ENCODE peak calls at places on chromosomes 11 and 22, in ten cellular contexts. G, D, S, P, F, J, V, K, B and N are unnamed samples.

GRCh38 chr22:46537221-46537945 is at the start of gene CELSR1:
- DNase-seq in G (no peak), D (peak), S (no peak), P (no peak), F (peak), J (no peak), V (no peak), K (peak), B (no peak), N (no peak)

GRCh38 chr11:123301696-123302400 is 106.8 kb upstream of the CLMP start:
- DNase-seq in G (peak), D (peak), S (peak), P (peak), F (peak), J (peak), V (no peak), K (peak), B (peak), N (peak)

GRCh38 chr11:1597981-1598380 is at the start of gene KRTAP5-2:
- DNase-seq in G (peak), D (peak), S (no peak), P (no peak), F (no peak), J (no peak), V (no peak), K (no peak), B (no peak), N (no peak)

GRCh38 chr11:17267576-17267975 is 9.0 kb upstream of the NUCB2 start:
- DNase-seq in G (no peak), D (no peak), S (no peak), P (peak), F (no peak), J (peak), V (no peak), K (no peak), B (no peak), N (peak)

GRCh38 chr11:66800720-66801428 is 42.4 kb upstream of the RCE1 start:
- DNase-seq in G (no peak), D (no peak), S (no peak), P (no peak), F (no peak), J (no peak), V (no peak), K (no peak), B (no peak), N (peak)

GRCh38 chr11:134069426-134069921 is 602 bp downstream of the JAM3 start:
- DNase-seq in G (peak), D (no peak), S (peak), P (peak), F (peak), J (peak), V (no peak), K (no peak), B (no peak), N (no peak)

GRCh38 chr11:27234043-27234668 is 128.9 kb downstream of the CCDC34 start:
- DNase-seq in G (peak), D (no peak), S (no peak), P (peak), F (peak), J (no peak), V (no peak), K (peak), B (no peak), N (peak)

GRCh38 chr11:34004226-34004625 is 47.3 kb upstream of the CAPRIN1 start:
- DNase-seq in G (no peak), D (no peak), S (no peak), P (no peak), F (no peak), J (no peak), V (no peak), K (no peak), B (no peak), N (no peak)

GRCh38 chr11:68040121-68040956 is 1.5 kb downstream of the TCIRG1 start:
- DNase-seq in G (peak), D (peak), S (peak), P (peak), F (peak), J (peak), V (no peak), K (peak), B (peak), N (peak)

GRCh38 chr11:121563003-121563402 is 110.2 kb upstream of the SORL1-AS1 start:
- DNase-seq in G (no peak), D (no peak), S (no peak), P (no peak), F (no peak), J (no peak), V (no peak), K (no peak), B (no peak), N (no peak)

GRCh38 chr22:47151490-47151889 is 389.0 kb downstream of the TBC1D22A start:
- DNase-seq in G (no peak), D (no peak), S (no peak), P (peak), F (no peak), J (peak), V (no peak), K (no peak), B (no peak), N (no peak)

GRCh38 chr11:11027271-11027670 is 169.4 kb upstream of the ZBED5 start:
- DNase-seq in G (no peak), D (no peak), S (no peak), P (peak), F (no peak), J (no peak), V (no peak), K (no peak), B (no peak), N (no peak)

GRCh38 chr11:68321293-68322030 is 9.1 kb downstream of the LRP5 start:
- DNase-seq in G (no peak), D (no peak), S (no peak), P (no peak), F (no peak), J (no peak), V (no peak), K (peak), B (no peak), N (no peak)

GRCh38 chr11:93329936-93330445 is 551 bp upstream of the DEUP1 start:
- DNase-seq in G (no peak), D (no peak), S (no peak), P (peak), F (peak), J (no peak), V (no peak), K (no peak), B (no peak), N (no peak)

GRCh38 chr22:47372596-47373385 is 610.3 kb downstream of the TBC1D22A start:
- DNase-seq in G (peak), D (peak), S (peak), P (no peak), F (no peak), J (no peak), V (no peak), K (no peak), B (peak), N (no peak)

GRCh38 chr11:12731841-12732336 is 57.7 kb downstream of the TEAD1 start:
- DNase-seq in G (no peak), D (no peak), S (no peak), P (peak), F (no peak), J (no peak), V (no peak), K (no peak), B (no peak), N (no peak)

GRCh38 chr22:49815641-49816071 is 12.0 kb downstream of the BRD1 start:
- DNase-seq in G (no peak), D (peak), S (no peak), P (no peak), F (no peak), J (no peak), V (no peak), K (peak), B (no peak), N (peak)

DNA sequence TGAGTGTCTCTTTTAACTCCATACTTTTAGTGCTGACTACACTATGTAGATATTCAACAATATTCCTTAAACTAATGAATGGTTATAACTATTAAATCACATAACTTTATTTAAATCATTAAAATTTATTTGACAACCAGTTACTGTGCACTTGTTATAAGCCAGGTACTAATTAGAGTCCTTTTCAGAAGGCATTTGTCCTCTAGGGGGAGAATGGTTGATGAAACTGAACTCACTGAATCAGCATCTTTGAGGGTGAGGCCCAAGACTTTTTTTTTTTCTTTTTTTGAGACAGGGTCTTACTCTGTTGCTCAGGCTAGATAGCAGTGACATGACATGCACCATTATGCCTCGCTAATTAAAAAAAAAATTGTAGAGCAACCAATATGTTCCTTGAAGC is 515.6 kb upstream of the CCDC90B start:
- DNase-seq in G (no peak), D (no peak), S (no peak), P (no peak), F (no peak), J (no peak), V (no peak), K (no peak), B (no peak), N (no peak)
- TF ChIP-seq CTCF in G (no peak), D (peak), S (no peak), P (peak), F (peak), J (peak), V (no peak), K (no peak), B (no peak), N (peak)

GRCh38 chr11:14974021-14974698 is 2.0 kb upstream of the CALCA start:
- DNase-seq in G (no peak), D (no peak), S (no peak), P (no peak), F (peak), J (peak), V (no peak), K (no peak), B (no peak), N (no peak)
- H3K4me3 ChIP-seq in G (peak), D (peak), S (no peak), P (no peak), F (peak), J (no peak), V (peak), K (peak), B (peak), N (no peak)

DNA sequence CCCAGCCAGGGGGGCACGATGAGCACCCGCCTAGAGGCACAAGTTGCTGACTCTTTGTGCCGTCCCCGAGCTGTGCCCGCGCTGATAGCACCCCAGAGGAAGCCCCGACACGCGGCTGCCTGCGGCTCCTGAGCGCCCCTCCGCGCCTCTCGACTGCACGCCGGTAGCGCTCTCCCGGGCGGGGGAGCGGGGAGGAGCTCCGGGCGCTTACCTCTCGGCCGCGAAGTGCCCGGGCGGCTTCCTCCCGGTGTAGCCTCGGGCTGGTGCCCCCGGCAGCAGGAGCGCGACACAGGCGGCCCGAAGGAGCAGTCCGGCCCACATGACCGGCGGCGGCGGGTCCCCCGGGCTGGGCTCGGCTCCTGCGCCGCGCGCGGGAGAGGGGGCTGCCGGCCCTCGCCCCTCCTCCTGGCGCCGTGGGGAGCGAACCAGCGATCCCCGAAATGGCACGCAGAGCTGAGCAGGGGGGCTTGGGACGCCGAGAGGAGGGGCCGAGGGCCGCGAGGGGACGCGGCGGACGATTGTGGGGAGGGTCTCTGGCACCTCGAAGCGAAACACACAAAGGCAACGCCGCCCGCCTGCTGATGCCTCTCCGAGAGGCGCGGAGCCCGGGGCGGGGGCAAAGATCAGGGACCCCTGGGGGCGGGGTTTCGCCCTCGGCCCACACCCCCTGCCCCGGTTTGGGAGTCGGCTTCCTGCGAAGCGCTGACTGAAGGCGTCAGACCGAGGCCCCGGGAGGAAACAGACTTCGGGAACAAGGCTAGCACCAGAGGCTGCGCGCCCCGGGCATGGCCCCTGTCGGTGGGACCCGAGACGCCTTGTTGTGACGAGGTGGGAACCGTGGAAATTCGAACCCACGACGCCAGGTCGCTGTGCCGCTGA is at the start of gene VWCE:
- DNase-seq in G (peak), D (peak), S (peak), P (peak), F (peak), J (peak), V (no peak), K (peak), B (peak), N (peak)
- TF ChIP-seq CTCF in G (no peak), D (no peak), S (peak), P (no peak), F (peak), J (peak), V (no peak), K (peak), B (no peak), N (peak)

GRCh38 chr11:9092085-9092484 is 686 bp upstream of the SCUBE2 start:
- DNase-seq in G (peak), D (no peak), S (no peak), P (no peak), F (no peak), J (no peak), V (no peak), K (no peak), B (no peak), N (no peak)
- H3K4me3 ChIP-seq in G (peak), D (no peak), S (no peak), P (no peak), F (peak), J (no peak), V (peak), K (peak), B (peak), N (no peak)

DNA sequence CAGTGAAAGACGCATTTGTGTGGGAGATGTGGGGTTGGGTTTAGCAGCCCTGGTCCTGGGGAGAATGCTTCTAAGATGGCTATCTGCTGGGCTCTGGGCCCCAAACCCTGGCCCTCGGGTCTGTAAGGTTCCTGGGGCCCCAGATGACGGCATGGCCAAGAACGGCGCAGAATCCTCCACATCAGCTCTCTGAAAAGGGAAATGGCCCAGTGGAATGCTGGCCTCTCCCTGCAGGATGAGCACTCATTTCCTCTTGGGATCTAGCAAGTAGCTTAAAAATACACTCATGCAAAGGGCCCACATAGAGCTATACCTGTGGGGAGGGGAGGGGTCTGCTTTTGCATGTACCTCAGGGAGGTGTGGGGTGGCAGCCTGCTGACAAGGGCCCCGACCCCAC is 37.5 kb upstream of the LINC01488 start:
- DNase-seq in G (peak), D (no peak), S (no peak), P (peak), F (no peak), J (peak), V (no peak), K (no peak), B (no peak), N (no peak)
- TF ChIP-seq CTCF in G (no peak), D (no peak), S (no peak), P (no peak), F (no peak), J (no peak), V (no peak), K (no peak), B (no peak), N (no peak)

GRCh38 chr11:86802146-86802545 is 1.8 kb downstream of the PRSS23 start:
- DNase-seq in G (no peak), D (no peak), S (no peak), P (no peak), F (no peak), J (no peak), V (no peak), K (no peak), B (no peak), N (no peak)
- H3K4me3 ChIP-seq in G (peak), D (peak), S (peak), P (peak), F (peak), J (peak), V (peak), K (peak), B (peak), N (no peak)